ENCODE peak calls at places on chromosomes 5 and 9, in ten cellular contexts. U is GM19239; T is T-helper 2 cell; Y is right cardiac atrium; I is GM13977; Z is amygdala; B is stimulated activated naive CD8-positive, alpha-beta T cell treated with anti-CD3 and anti-CD28 coated beads, Interleukin-15, amount 100 ng/mL, for 72 hours; S is SW480; M is ELR; E is NCI-H1436. L is an unnamed sample.

GRCh38 chr9:131402073-131402472 is 8.2 kb downstream of the PRRC2B start:
- DNase-seq in Z (no peak), U (no peak), Y (peak; percentile 24), B (no peak), E (no peak), I (no peak), S (no peak), T (no peak), M (peak; percentile 77), L (no peak)

GRCh38 chr9:94772654-94773303 is 46.3 kb downstream of the AOPEP start:
- DNase-seq in E (peak; percentile 67), B (no peak), M (no peak), S (no peak), U (no peak), I (no peak), Y (no peak), Z (no peak), T (no peak), L (no peak)

GRCh38 chr9:121271368-121272351 is 3.7 kb downstream of the GSN start:
- DNase-seq in U (no peak), M (peak; percentile 75), S (peak; percentile 58), Z (no peak), T (no peak), B (no peak), I (no peak), Y (peak; percentile 85), E (no peak), L (no peak)

GRCh38 chr9:109114670-109115069 is 5.1 kb downstream of the TMEM245 start:
- DNase-seq in E (no peak), T (no peak), U (no peak), M (peak; percentile 71), Z (no peak), B (no peak), S (no peak), Y (no peak), I (no peak), L (no peak)

GRCh38 chr9:105245720-105246161 is 1.3 kb downstream of the SLC44A1 start:
- DNase-seq in E (no peak), M (no peak), Z (no peak), T (no peak), U (no peak), Y (no peak), B (no peak), I (no peak), S (no peak), L (no peak)

GRCh38 chr9:112380102-112380581 is at the start of gene HSDL2:
- DNase-seq in M (peak; percentile 64), E (no peak), S (no peak), Y (no peak), I (peak; percentile 33), Z (no peak), T (no peak), B (no peak), U (no peak), L (peak; percentile 20)

GRCh38 chr5:131280417-131280816 is 16.6 kb downstream of the CDC42SE2 start:
- DNase-seq in T (no peak), E (no peak), S (no peak), I (no peak), M (no peak), U (no peak), Y (no peak), Z (no peak), B (no peak), L (no peak)

GRCh38 chr9:133125706-133126696 is 5.0 kb upstream of the RALGDS start:
- DNase-seq in Z (no peak), E (no peak), S (no peak), B (no peak), I (peak; percentile 78), M (peak; percentile 31), U (peak; percentile 74), Y (peak; percentile 86), T (no peak), L (peak; percentile 80)

GRCh38 chr9:131639771-131640437 is 94.6 kb downstream of the PRRT1B start:
- DNase-seq in T (no peak), Z (no peak), Y (no peak), U (no peak), E (no peak), M (no peak), B (no peak), I (no peak), S (no peak), L (no peak)

GRCh38 chr5:145056805-145057204 is 778.3 kb downstream of the PRELID2 start:
- DNase-seq in Z (no peak), Y (no peak), S (no peak), T (no peak), U (peak; percentile 4), I (peak; percentile 43), B (no peak), E (no peak), M (peak; percentile 69), L (peak; percentile 39)

GRCh38 chr5:95392593-95393182 is 1.5 kb downstream of the FAM81B start:
- DNase-seq in I (no peak), M (peak; percentile 54), E (peak; percentile 9), Z (no peak), Y (no peak), S (peak; percentile 41), B (no peak), T (no peak), U (no peak), L (no peak)

L was measured in GM20000.